ENCODE peak calls at places on chromosomes 11 and 22, in ten cellular contexts. S, H, R, U, Z, E, A, F, B and Q are unnamed samples.

GRCh38 chr22:31082606-31083376 is 1.7 kb downstream of the SMTN start:
- DNase-seq in S (peak; percentile 78), H (peak; percentile 61), R (peak; percentile 79), U (no peak), Z (no peak), E (peak; percentile 81), A (peak; percentile 35), F (no peak), B (peak; percentile 79), Q (no peak)

GRCh38 chr22:17769716-17770082 is 4.6 kb downstream of the BID start:
- DNase-seq in S (no peak), H (no peak), R (no peak), U (no peak), Z (no peak), E (no peak), A (no peak), F (no peak), B (no peak), Q (no peak)

GRCh38 chr22:48152154-48152775 is 1389.8 kb downstream of the TBC1D22A start:
- DNase-seq in S (no peak), H (no peak), R (no peak), U (no peak), Z (no peak), E (no peak), A (no peak), F (no peak), B (no peak), Q (no peak)

GRCh38 chr11:123239371-123240150 is 44.5 kb upstream of the CLMP start:
- DNase-seq in S (no peak), H (no peak), R (no peak), U (no peak), Z (no peak), E (no peak), A (no peak), F (no peak), B (no peak), Q (no peak)

GRCh38 chr11:123413636-123414035 is 16.4 kb upstream of the GRAMD1B start:
- DNase-seq in S (no peak), H (no peak), R (no peak), U (no peak), Z (no peak), E (no peak), A (no peak), F (no peak), B (no peak), Q (no peak)

GRCh38 chr11:130157111-130157510 is 2.5 kb upstream of the ST14 start:
- DNase-seq in S (no peak), H (no peak), R (no peak), U (no peak), Z (no peak), E (no peak), A (no peak), F (no peak), B (no peak), Q (no peak)

GRCh38 chr11:122814401-122814800 is 23.9 kb upstream of the CRTAM start:
- DNase-seq in S (no peak), H (no peak), R (no peak), U (no peak), Z (no peak), E (no peak), A (no peak), F (no peak), B (peak; percentile 32), Q (no peak)

GRCh38 chr22:27112273-27112672 is 454.9 kb downstream of the MIAT start:
- DNase-seq in S (no peak), H (no peak), R (no peak), U (no peak), Z (no peak), E (no peak), A (no peak), F (no peak), B (no peak), Q (no peak)

GRCh38 chr11:2515401-2516275 is 70.8 kb downstream of the KCNQ1 start:
- DNase-seq in S (no peak), H (no peak), R (no peak), U (peak; percentile 18), Z (peak; percentile 25), E (peak; percentile 40), A (peak; percentile 5), F (no peak), B (no peak), Q (no peak)

GRCh38 chr22:32411388-32411787 is 659 bp downstream of the RTCB start:
- DNase-seq in S (no peak), H (no peak), R (peak; percentile 10), U (no peak), Z (no peak), E (no peak), A (no peak), F (no peak), B (peak; percentile 50), Q (no peak)

GRCh38 chr11:7667460-7667859 is 5.8 kb downstream of the CYB5R2 start:
- DNase-seq in S (no peak), H (no peak), R (no peak), U (no peak), Z (no peak), E (no peak), A (no peak), F (no peak), B (no peak), Q (no peak)

GRCh38 chr11:562046-562645 is 1.4 kb downstream of the RASSF7 start:
- DNase-seq in S (no peak), H (no peak), R (no peak), U (no peak), Z (no peak), E (no peak), A (no peak), F (no peak), B (no peak), Q (no peak)

GRCh38 chr11:118975771-118976709 is 4.5 kb downstream of the FOXR1 start:
- DNase-seq in S (no peak), H (peak; percentile 20), R (no peak), U (no peak), Z (no peak), E (no peak), A (no peak), F (no peak), B (no peak), Q (no peak)

GRCh38 chr11:73398721-73399120 is 22.5 kb downstream of the RELT start:
- DNase-seq in S (no peak), H (no peak), R (no peak), U (no peak), Z (no peak), E (no peak), A (no peak), F (no peak), B (no peak), Q (no peak)

GRCh38 chr22:24894220-24894975 is 52.1 kb downstream of the LHFPL7 start:
- DNase-seq in S (no peak), H (peak; percentile 17), R (peak; percentile 97), U (no peak), Z (peak; percentile 88), E (peak; percentile 83), A (no peak), F (no peak), B (peak; percentile 15), Q (peak; percentile 30)

GRCh38 chr22:30856699-30857098 is 111.9 kb downstream of the MORC2 start:
- DNase-seq in S (no peak), H (no peak), R (no peak), U (no peak), Z (no peak), E (no peak), A (no peak), F (no peak), B (no peak), Q (no peak)

GRCh38 chr11:24406389-24406788 is 90.5 kb upstream of the LUZP2 start:
- DNase-seq in S (peak; percentile 30), H (no peak), R (no peak), U (no peak), Z (no peak), E (no peak), A (no peak), F (no peak), B (peak; percentile 11), Q (no peak)

GRCh38 chr22:42369250-42370041 is 62.8 kb downstream of the NFAM1 start:
- DNase-seq in S (peak; percentile 76), H (peak; percentile 97), R (peak; percentile 87), U (peak; percentile 98), Z (peak; percentile 92), E (peak; percentile 93), A (peak; percentile 82), F (peak; percentile 90), B (peak; percentile 98), Q (peak; percentile 82)
- H3K27ac ChIP-seq in S (no peak overlapping the region), H (no peak overlapping the region), R (no peak overlapping the region), U (no peak overlapping the region), Z (peak overlapping the region; percentile 5), E (no peak overlapping the region), A (no peak overlapping the region), F (peak overlapping the region; percentile 9), B (peak overlapping the region; percentile 79), Q (peak overlapping the region; percentile 71)

GRCh38 chr22:35352214-35353111 is 28.4 kb upstream of the HMOX1 start:
- DNase-seq in S (no peak), H (peak; percentile 57), R (no peak), U (peak; percentile 42), Z (peak; percentile 92), E (no peak), A (peak; percentile 39), F (no peak), B (peak; percentile 83), Q (peak; percentile 28)
- H3K27ac ChIP-seq in S (no peak overlapping the region), H (peak overlapping the region; percentile 19), R (no peak overlapping the region), U (no peak overlapping the region), Z (peak overlapping the region; percentile 69), E (no peak overlapping the region), A (no peak overlapping the region), F (no peak overlapping the region), B (no peak overlapping the region), Q (peak overlapping the region; percentile 74)

DNA sequence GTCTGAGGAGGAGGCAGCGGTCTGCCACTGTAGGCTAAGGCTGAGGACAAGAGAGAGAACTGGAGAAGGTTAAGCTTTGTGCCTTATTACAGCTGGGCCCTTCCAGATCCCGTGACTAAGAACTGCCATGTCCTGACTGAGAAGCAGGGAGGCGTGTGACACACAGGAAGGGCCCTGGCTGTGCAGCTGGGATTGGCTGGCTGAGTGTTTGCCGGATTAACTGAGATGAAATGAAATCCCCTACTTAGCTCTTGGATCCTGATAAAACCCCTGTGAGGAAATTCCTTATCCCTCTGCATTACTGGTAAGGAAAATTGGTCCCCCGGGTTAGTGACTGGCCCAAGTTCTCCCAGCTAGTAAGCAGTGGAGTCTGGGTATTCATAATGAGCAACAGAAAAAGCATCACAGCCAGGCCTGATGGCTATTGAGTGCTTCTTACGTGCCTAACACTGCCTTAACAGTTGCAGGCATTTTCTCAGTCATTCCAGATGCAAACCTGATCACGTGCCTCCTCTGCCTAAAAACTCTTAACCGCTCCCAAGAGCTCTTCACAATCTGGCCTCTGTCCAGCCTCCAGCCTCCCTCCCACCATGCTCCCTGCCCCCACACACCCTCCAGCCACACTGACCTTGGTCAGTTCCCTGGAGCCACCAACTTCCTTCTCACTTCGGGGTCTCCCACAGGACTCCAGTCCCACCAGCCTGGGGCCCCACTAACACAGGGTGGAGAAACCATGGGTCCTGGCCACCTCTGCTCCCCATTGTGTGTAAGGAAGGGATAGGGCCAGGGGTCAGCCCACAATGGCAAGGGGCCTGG is 37.8 kb downstream of the ARRB1 start:
- DNase-seq in S (no peak), H (peak; percentile 27), R (peak; percentile 80), U (no peak), Z (peak; percentile 77), E (no peak), A (no peak), F (no peak), B (no peak), Q (peak; percentile 25)
- H3K27ac ChIP-seq in S (no peak overlapping the region), H (no peak overlapping the region), R (peak overlapping the region; percentile 52), U (peak overlapping the region; percentile 62), Z (peak overlapping the region; percentile 76), E (no peak overlapping the region), A (no peak overlapping the region), F (no peak overlapping the region), B (no peak overlapping the region), Q (peak overlapping the region; percentile 83)

DNA sequence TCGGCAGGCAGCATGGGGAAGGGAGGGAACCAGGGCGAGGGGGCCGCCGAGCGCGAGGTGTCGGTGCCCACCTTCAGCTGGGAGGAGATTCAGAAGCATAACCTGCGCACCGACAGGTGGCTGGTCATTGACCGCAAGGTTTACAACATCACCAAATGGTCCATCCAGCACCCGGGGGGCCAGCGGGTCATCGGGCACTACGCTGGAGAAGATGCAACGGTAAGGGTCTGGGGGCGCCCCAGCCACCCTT is 204 bp downstream of the FADS2 start:
- DNase-seq in S (no peak), H (no peak), R (no peak), U (no peak), Z (no peak), E (no peak), A (no peak), F (no peak), B (no peak), Q (no peak)
- H3K27ac ChIP-seq in S (peak overlapping the region; percentile 99), H (peak overlapping the region; percentile 86), R (peak overlapping the region; percentile 75), U (peak overlapping the region; percentile 92), Z (peak overlapping the region; percentile 85), E (no peak overlapping the region), A (peak overlapping the region; percentile 42), F (peak overlapping the region; percentile 100), B (peak overlapping the region; percentile 99), Q (peak overlapping the region; percentile 91)